ENCODE peak calls at places on chromosomes 4 and X, in four cellular contexts. G, T, Z and D are unnamed samples.

GRCh38 chr4:99640676-99641075 is 17.0 kb downstream of the C4orf54 start:
- DNase-seq in G (no peak), T (no peak), Z (no peak), D (no peak)

GRCh38 chr4:113990886-113991285 is 11.4 kb upstream of the ARSJ start:
- DNase-seq in G (no peak), T (no peak), Z (no peak), D (no peak)

GRCh38 chr4:19791422-19792113 is 460.1 kb upstream of the SLIT2 start:
- DNase-seq in G (no peak), T (peak; percentile 26), Z (peak; percentile 20), D (no peak)

GRCh38 chrX:1246816-1247215 is 21.8 kb upstream of the CSF2RA start:
- DNase-seq in G (peak; percentile 65), T (peak; percentile 85), Z (no peak), D (peak; percentile 74)

GRCh38 chr4:2259541-2260267 is 2.2 kb downstream of the MXD4 start:
- DNase-seq in G (peak; percentile 4), T (no peak), Z (no peak), D (peak; percentile 14)

GRCh38 chrX:130669233-130669632 is 233.8 kb downstream of the ENOX2 start:
- DNase-seq in G (no peak), T (no peak), Z (no peak), D (no peak)

GRCh38 chr4:6602289-6602688 is 27.3 kb downstream of the MAN2B2 start:
- DNase-seq in G (no peak), T (no peak), Z (no peak), D (no peak)

GRCh38 chr4:3810796-3811485 is 44.8 kb downstream of the ADRA2C start:
- DNase-seq in G (no peak), T (no peak), Z (no peak), D (no peak)

GRCh38 chrX:23745786-23746185 is 2.7 kb upstream of the ACOT9 start:
- DNase-seq in G (no peak), T (no peak), Z (no peak), D (no peak)

GRCh38 chr4:336893-337142 is 796 bp upstream of the ZNF141 start:
- DNase-seq in G (peak; percentile 52), T (peak; percentile 18), Z (no peak), D (no peak)

GRCh38 chr4:95548738-95549245 is at the start of gene UNC5C:
- DNase-seq in G (peak; percentile 83), T (no peak), Z (no peak), D (peak; percentile 80)

GRCh38 chr4:65046496-65047101 is 623.7 kb downstream of the EPHA5 start:
- DNase-seq in G (no peak), T (peak; percentile 15), Z (peak; percentile 28), D (no peak)

GRCh38 chr4:102663073-102663472 is 97.7 kb downstream of the MANBA start:
- DNase-seq in G (no peak), T (peak; percentile 60), Z (peak; percentile 80), D (no peak)

GRCh38 chr4:85477538-85477937 is 2.6 kb downstream of the ARHGAP24 start:
- DNase-seq in G (no peak), T (no peak), Z (no peak), D (no peak)

GRCh38 chr4:68375667-68376559 is 26.0 kb upstream of the YTHDC1 start:
- DNase-seq in G (peak; percentile 23), T (peak; percentile 51), Z (peak; percentile 85), D (no peak)

GRCh38 chrX:38129366-38129765 is 91.3 kb downstream of the SRPX start:
- DNase-seq in G (no peak), T (no peak), Z (no peak), D (no peak)

GRCh38 chr4:64430933-64431332 is 21.7 kb upstream of the TECRL start:
- DNase-seq in G (no peak), T (no peak), Z (no peak), D (no peak)

GRCh38 chr4:78336093-78336943 is 215.3 kb upstream of the ANXA3 start:
- DNase-seq in G (no peak), T (peak; percentile 7), Z (peak; percentile 5), D (no peak)

GRCh38 chr4:173169428-173170209 is 1.0 kb downstream of the GALNT7 start:
- DNase-seq in G (peak; percentile 63), T (peak; percentile 83), Z (peak; percentile 26), D (peak; percentile 59)

GRCh38 chr4:155248002-155248896 is 39.8 kb downstream of the NPY2R start:
- DNase-seq in G (no peak), T (no peak), Z (no peak), D (no peak)

DNA sequence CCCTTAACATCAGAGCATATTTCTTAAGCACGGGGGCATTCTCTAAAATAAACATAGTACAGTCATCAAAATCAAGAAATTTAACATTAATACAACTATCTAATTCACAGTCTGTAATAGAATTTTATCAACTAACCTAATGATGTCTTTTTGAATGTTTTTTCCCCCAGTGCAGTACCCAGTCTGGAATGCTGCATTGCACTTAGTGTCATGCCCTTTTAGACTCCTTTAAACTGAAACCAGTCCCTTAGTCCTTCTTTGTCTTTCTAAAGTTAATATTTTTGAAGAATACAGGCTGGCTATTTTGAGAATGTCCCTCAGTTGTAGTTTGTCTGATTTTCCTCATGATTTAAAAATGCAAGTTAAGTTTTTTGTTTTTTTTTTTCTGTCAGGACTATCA is 9.5 kb downstream of the ENPEP start:
- DNase-seq in G (no peak), T (no peak), Z (no peak), D (no peak)
- H3K27me3 ChIP-seq in G (no peaks in the 10 kb centered on the region), T (no peaks in the 10 kb centered on the region), Z (no peaks in the 10 kb centered on the region), D (no peaks in the 10 kb centered on the region)

DNA sequence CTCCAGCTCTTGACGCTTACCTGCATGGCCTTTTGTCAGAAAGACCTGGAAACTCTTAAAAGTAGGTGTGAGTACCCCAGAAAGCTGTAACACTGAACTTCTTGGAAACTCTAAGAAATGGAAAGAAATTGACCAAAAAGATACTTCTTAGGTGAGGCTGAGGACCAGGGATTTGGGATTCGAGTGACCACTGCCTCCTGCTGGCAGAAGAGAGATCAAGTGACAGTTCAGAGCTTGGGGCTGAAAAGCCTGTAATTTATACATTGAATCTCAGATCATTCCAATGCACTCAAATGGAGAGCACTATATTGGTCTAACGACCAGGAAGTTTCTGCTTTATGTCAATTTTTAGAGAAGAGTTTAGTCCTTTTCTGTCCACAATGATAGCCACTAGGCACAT is 204.6 kb downstream of the PDGFRA start:
- DNase-seq in G (no peak), T (peak; percentile 10), Z (peak; percentile 10), D (no peak)
- TF ChIP-seq CTCF in G (peak; percentile 42), T (peak; percentile 49), Z (peak; percentile 16), D (peak; percentile 55)

GRCh38 chrX:72461766-72462165 is 110.9 kb downstream of the HDAC8 start:
- DNase-seq in G (no peak), T (no peak), Z (no peak), D (no peak)

GRCh38 chrX:72465882-72466281 is 106.8 kb downstream of the HDAC8 start:
- DNase-seq in G (no peak), T (no peak), Z (no peak), D (no peak)

GRCh38 chrX:72466493-72466892 is 106.2 kb downstream of the HDAC8 start:
- DNase-seq in G (no peak), T (no peak), Z (no peak), D (no peak)

GRCh38 chrX:72460715-72461114 is 111.9 kb downstream of the HDAC8 start:
- DNase-seq in G (no peak), T (no peak), Z (no peak), D (no peak)

GRCh38 chrX:72461288-72461687 is 111.4 kb downstream of the HDAC8 start:
- DNase-seq in G (no peak), T (no peak), Z (no peak), D (no peak)
- H3K4me3 ChIP-seq in G (no peak overlapping the region), T (no peak overlapping the region), Z (no peak overlapping the region), D (no peak overlapping the region)

DNA sequence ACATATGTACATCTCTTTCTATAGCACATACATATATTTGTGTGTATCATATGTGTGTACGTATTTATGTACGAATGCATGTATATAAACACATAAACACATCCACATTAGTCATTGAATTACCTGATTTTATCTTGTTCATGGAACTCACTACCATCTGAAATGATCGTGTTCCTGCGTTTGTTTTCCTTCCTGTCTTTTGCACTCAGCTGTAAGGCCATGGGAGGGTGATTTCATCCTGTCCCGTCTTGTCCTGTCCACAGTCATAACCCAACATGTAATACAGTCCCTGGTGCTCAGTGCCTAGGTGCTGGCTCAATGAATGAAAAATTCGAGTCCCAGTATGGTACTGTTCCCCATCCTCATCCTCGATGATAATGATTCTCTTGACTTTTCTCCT is 191.8 kb upstream of the PSAPL1 start:
- DNase-seq in G (no peak), T (no peak), Z (peak; percentile 12), D (no peak)
- H3K27me3 ChIP-seq in G (peaks cover 17% of the 10 kb centered on the region), T (peaks cover 47% of the 10 kb centered on the region), Z (no peaks in the 10 kb centered on the region), D (peaks cover 41% of the 10 kb centered on the region)

DNA sequence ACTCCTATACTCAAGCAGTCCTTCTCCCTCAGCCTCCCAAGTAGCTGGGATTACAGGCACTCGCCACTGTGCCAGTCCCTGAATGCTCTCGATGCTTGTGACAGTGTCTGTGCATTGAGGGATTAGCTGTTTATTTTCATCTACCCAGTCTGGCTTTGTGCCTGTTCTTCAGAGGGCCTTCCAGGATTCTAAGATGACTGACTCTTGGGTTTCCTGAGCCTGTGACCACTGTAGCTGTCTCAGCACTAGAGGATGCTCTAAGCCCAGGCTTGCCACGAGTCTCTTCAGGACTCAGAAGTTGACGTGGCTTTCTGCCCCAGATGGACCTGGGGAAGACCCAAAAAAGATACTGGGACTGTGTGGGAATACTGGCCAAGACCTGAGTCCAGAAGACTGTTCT is 201.4 kb downstream of the ARHGAP10 start:
- DNase-seq in G (no peak), T (peak; percentile 45), Z (no peak), D (no peak)
- TF ChIP-seq CTCF in G (peak; percentile 43), T (peak; percentile 38), Z (no peak), D (peak; percentile 31)

DNA sequence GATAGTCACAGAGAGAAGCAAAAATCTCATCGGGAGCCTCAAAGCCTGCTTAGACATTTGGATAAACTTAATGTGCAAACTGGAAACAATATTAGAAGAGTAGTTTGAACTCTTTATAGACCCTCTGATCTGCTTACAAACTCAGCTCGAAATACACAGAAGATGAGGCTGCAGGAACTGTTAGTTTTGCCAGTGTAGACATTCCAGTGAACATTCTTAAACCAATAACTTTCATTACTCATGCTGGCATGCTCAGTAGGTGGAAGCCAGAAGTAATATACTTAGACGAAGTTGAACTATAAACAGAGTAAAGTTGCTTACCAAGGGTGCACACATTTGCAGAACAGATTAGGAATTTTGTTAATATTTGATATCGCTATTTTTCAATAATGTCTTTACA is 303.5 kb downstream of the ANKRD50 start:
- DNase-seq in G (no peak), T (peak; percentile 40), Z (no peak), D (no peak)
- H3K4me3 ChIP-seq in G (no peak overlapping the region), T (no peak overlapping the region), Z (no peak overlapping the region), D (no peak overlapping the region)

DNA sequence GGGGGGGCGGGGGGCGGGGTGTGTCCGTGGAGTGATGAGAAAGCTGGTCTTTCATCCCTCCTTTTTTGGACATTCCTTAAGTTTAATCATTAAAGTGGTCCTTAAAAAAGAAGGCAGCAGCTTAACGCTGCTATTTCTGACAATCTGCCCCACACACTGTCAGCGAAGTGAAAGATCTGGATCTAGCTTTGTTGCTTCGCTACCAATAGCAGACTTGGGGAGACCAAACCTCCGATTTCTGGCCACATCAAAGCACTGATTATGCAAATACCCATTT is 5.9 kb downstream of the NEUROG2 start:
- DNase-seq in G (no peak), T (no peak), Z (no peak), D (no peak)
- H3K27me3 ChIP-seq in G (peaks cover 100% of the 10 kb centered on the region), T (peaks cover 82% of the 10 kb centered on the region), Z (peaks cover 54% of the 10 kb centered on the region), D (peaks cover 100% of the 10 kb centered on the region)